ENCODE peak calls at places on chromosomes 7 and 10, in five cellular contexts. E, Y, Z, G and U are unnamed samples.

GRCh38 chr7:141686074-141686473 is 15.9 kb downstream of the DENND11 start:
- DNase-seq in E (no peak), Y (no peak), Z (no peak), G (no peak), U (no peak)

GRCh38 chr7:11185179-11185578 is 211.5 kb downstream of the PHF14 start:
- DNase-seq in E (no peak), Y (peak), Z (no peak), G (no peak), U (no peak)

GRCh38 chr7:33794959-33795358 is 110.4 kb upstream of the BMPER start:
- DNase-seq in E (no peak), Y (no peak), Z (no peak), G (no peak), U (no peak)

GRCh38 chr10:95330966-95331453 is 40.2 kb upstream of the PDLIM1 start:
- DNase-seq in E (no peak), Y (no peak), Z (no peak), G (no peak), U (no peak)

GRCh38 chr7:47571355-47572100 is 10.4 kb downstream of the TNS3 start:
- DNase-seq in E (peak), Y (no peak), Z (no peak), G (peak), U (no peak)

GRCh38 chr10:98296514-98296913 is 28.5 kb upstream of the LOXL4 start:
- DNase-seq in E (no peak), Y (no peak), Z (no peak), G (no peak), U (no peak)

GRCh38 chr10:23088609-23089008 is 6.8 kb upstream of the MSRB2 start:
- DNase-seq in E (no peak), Y (no peak), Z (no peak), G (no peak), U (no peak)

GRCh38 chr10:94411304-94411703 is 9.0 kb downstream of the TBC1D12 start:
- DNase-seq in E (no peak), Y (no peak), Z (no peak), G (no peak), U (no peak)

GRCh38 chr10:5760462-5760861 is 52.8 kb downstream of the GDI2 start:
- DNase-seq in E (no peak), Y (no peak), Z (no peak), G (no peak), U (no peak)

GRCh38 chr7:113086431-113086888 is at the start of gene GPR85:
- DNase-seq in E (peak), Y (peak), Z (peak), G (peak), U (no peak)

GRCh38 chr10:11936389-11937152 is 106.0 kb downstream of the UPF2 start:
- DNase-seq in E (no peak), Y (peak), Z (no peak), G (no peak), U (no peak)

GRCh38 chr10:118594392-118595063 is 920 bp downstream of the PRLHR start:
- DNase-seq in E (no peak), Y (peak), Z (peak), G (no peak), U (no peak)

GRCh38 chr7:83306487-83306886 is 143.8 kb upstream of the PCLO start:
- DNase-seq in E (no peak), Y (no peak), Z (no peak), G (no peak), U (no peak)

GRCh38 chr7:142567676-142568075 is 181.6 kb upstream of the PRSS1 start:
- DNase-seq in E (no peak), Y (peak), Z (no peak), G (no peak), U (no peak)

GRCh38 chr10:132449826-132450211 is 52.8 kb downstream of the PWWP2B start:
- DNase-seq in E (no peak), Y (no peak), Z (no peak), G (peak), U (no peak)

GRCh38 chr10:80518807-80519360 is 18.8 kb upstream of the SH2D4B start:
- DNase-seq in E (no peak), Y (no peak), Z (no peak), G (peak), U (no peak)

GRCh38 chr10:35961501-35961900 is 319.4 kb upstream of the FZD8 start:
- DNase-seq in E (no peak), Y (no peak), Z (no peak), G (no peak), U (no peak)

GRCh38 chr10:73076361-73077183 is 20.1 kb downstream of the P4HA1 start:
- DNase-seq in E (peak), Y (no peak), Z (no peak), G (no peak), U (no peak)

GRCh38 chr10:77687018-77687417 is 49.4 kb upstream of the KCNMA1 start:
- DNase-seq in E (no peak), Y (no peak), Z (no peak), G (no peak), U (no peak)

GRCh38 chr10:88949912-88950664 is 2.5 kb downstream of the ACTA2 start:
- DNase-seq in E (no peak), Y (no peak), Z (no peak), G (no peak), U (no peak)

DNA sequence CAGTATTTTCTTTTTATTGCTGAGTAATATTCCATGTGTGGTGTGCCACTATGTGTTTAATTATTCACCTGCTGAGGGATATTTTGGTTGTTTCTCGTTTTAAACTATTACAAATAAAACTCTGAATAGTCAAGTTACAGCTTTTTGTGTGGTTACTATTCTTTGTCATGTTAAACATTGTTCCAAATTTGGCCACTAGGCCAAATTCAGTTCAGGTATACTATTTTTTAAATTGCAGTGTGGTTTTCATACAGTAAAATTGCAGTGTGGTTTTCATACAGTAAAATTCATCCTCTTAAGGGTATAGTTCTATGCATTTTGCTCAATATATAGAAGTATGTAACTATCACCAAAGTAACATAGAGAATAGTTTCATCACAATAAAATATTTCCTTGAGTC is 97.4 kb upstream of the FAM3C start:
- DNase-seq in E (no peak), Y (no peak), Z (no peak), G (no peak), U (no peak)
- TF ChIP-seq CTCF in E (no peak), Y (no peak), Z (no peak), G (no peak), U (no peak)

GRCh38 chr10:86700851-86701617 is 32.7 kb downstream of the LDB3 start:
- DNase-seq in E (no peak), Y (no peak), Z (no peak), G (no peak), U (no peak)

GRCh38 chr10:86699991-86700840 is 31.9 kb downstream of the LDB3 start:
- DNase-seq in E (no peak), Y (no peak), Z (no peak), G (no peak), U (no peak)

GRCh38 chr10:86699541-86699940 is 31.2 kb downstream of the LDB3 start:
- DNase-seq in E (no peak), Y (no peak), Z (no peak), G (no peak), U (no peak)

GRCh38 chr10:86699125-86699524 is 30.8 kb downstream of the LDB3 start:
- DNase-seq in E (no peak), Y (no peak), Z (no peak), G (no peak), U (no peak)

DNA sequence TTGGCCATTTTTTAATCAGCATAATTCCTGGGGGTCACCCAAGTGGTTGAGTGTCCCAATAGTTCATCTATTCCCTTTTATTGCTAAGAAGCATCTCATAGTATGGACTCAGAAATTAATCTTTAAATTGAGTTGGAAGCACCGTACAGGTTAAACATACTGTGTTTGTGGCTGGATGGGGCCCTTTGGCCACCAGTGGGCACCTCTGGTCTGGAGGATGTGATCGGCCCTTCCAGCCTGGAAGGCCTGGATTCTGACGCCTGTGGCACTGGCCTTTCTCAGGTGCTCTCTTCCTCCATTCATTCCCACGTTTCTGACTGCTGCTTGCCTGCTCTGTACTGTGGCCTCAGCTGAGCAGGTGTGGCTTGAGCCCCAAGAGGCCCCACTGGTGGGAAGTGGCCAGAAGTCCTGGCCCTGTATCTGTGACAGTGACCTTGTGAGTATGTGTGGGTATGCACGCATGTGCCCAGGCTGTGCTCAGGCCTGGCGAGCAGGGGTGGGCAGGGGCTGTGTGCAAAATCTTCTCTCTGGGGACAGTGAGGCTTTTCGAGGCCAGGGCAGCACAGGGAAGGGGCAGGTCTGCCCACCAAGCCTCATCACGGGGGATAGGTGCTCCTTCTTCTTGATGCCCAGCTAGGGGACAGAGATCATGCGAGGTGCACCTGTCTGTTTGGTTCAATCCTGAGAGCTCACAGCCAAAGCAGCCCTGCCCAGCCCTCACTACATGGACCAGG is 30.1 kb downstream of the LDB3 start:
- DNase-seq in E (no peak), Y (no peak), Z (no peak), G (no peak), U (no peak)
- TF ChIP-seq CTCF in E (no peak), Y (peak), Z (no peak), G (no peak), U (no peak)

GRCh38 chr7:29189743-29190201 is 4.8 kb upstream of the CHN2 start:
- DNase-seq in E (no peak), Y (peak), Z (peak), G (peak), U (peak)
- TF ChIP-seq CTCF in E (peak), Y (peak), Z (peak), G (peak), U (no peak)

GRCh38 chr7:123966936-123967335 is 41.9 kb downstream of the SPAM1 start:
- DNase-seq in E (no peak), Y (no peak), Z (no peak), G (no peak), U (no peak)
- TF ChIP-seq CTCF in E (no peak), Y (no peak), Z (no peak), G (peak), U (no peak)

DNA sequence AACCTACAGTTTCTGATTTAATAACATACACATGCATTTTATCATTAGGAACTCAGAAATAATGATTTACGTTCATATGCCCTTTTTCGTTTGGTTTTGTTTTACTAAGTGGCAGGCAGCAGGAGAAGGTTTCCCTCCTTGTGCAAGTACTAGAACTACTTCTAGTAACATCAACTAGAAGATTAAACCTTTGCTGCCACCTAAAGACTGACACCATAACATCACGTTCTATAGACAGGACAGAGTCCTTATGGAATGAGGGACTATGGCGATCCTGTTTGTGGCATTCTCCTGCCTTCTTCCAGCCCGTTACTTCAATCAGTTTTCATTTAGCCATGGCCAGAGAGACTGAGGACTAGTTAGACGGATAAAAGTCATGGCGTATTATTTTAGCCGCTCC is 53.2 kb downstream of the GAD2 start:
- DNase-seq in E (no peak), Y (no peak), Z (no peak), G (no peak), U (no peak)
- TF ChIP-seq CTCF in E (no peak), Y (peak), Z (no peak), G (no peak), U (no peak)